ENCODE peak calls at places on chromosomes 1 and 21, in ten cellular contexts. G is ovary, K is spleen, I is transverse colon, Q is body of pancreas, V is IMR-90, U is A549, Y is breast epithelium, A is GM12891, W is esophagus squamous epithelium. H is an unnamed sample.

GRCh38 chr1:189859385-189859977 is 618.2 kb downstream of the BRINP3 start:
- DNase-seq in V (no peak), U (peak), A (peak), Y (no peak), Q (no peak), W (no peak), K (no peak), G (no peak), I (peak), H (no peak)

GRCh38 chr1:208207388-208208131 is 36.6 kb downstream of the PLXNA2 start:
- DNase-seq in A (no peak), V (peak), W (no peak), G (no peak), Y (no peak), K (no peak), I (no peak), U (no peak), Q (peak), H (peak)

GRCh38 chr1:230632273-230632873 is 9.9 kb upstream of the COG2 start:
- DNase-seq in W (no peak), V (peak), Q (peak), K (no peak), I (peak), G (no peak), A (peak), Y (no peak), U (peak), H (peak)

GRCh38 chr1:158506369-158506987 is 34.5 kb downstream of the OR10R2 start:
- DNase-seq in U (no peak), I (peak), Q (no peak), Y (no peak), V (peak), A (no peak), K (no peak), G (no peak), W (no peak), H (peak)

GRCh38 chr1:108742268-108742667 is 4.2 kb upstream of the STXBP3 start:
- DNase-seq in Y (no peak), K (no peak), W (no peak), U (no peak), Q (no peak), I (no peak), A (no peak), G (no peak), V (no peak), H (no peak)

GRCh38 chr1:180231506-180232420 is 1.7 kb downstream of the LHX4 start:
- DNase-seq in A (no peak), Q (no peak), G (no peak), I (no peak), V (peak), K (no peak), W (no peak), Y (no peak), U (peak), H (peak)

GRCh38 chr21:45488839-45489479 is 53.3 kb downstream of the SLC19A1 start:
- DNase-seq in I (no peak), U (no peak), A (no peak), Q (no peak), W (no peak), K (no peak), Y (no peak), G (no peak), V (no peak), H (no peak)

GRCh38 chr1:236536540-236536939 is 12.8 kb downstream of the LGALS8 start:
- DNase-seq in G (no peak), U (no peak), V (no peak), A (no peak), I (no peak), Y (no peak), Q (peak), K (no peak), W (no peak), H (no peak)

GRCh38 chr1:231241751-231242150 is 739 bp downstream of the GNPAT start:
- DNase-seq in A (peak), V (no peak), Q (no peak), I (peak), K (no peak), W (no peak), G (peak), Y (no peak), U (peak), H (peak)

GRCh38 chr1:43522776-43523480 is 7.8 kb upstream of the PTPRF start:
- DNase-seq in V (peak), Y (peak), I (peak), K (no peak), A (no peak), U (peak), Q (peak), G (no peak), W (no peak), H (peak)

GRCh38 chr1:43527111-43527878 is 3.4 kb upstream of the PTPRF start:
- DNase-seq in Y (no peak), W (no peak), K (peak), U (no peak), A (no peak), I (no peak), G (no peak), V (no peak), Q (no peak), H (no peak)

GRCh38 chr1:43529206-43529731 is 1.4 kb upstream of the PTPRF start:
- DNase-seq in Q (peak), V (peak), U (peak), K (peak), A (peak), I (peak), G (peak), W (no peak), Y (peak), H (peak)

GRCh38 chr1:43524804-43525203 is 5.9 kb upstream of the PTPRF start:
- DNase-seq in G (no peak), V (no peak), K (peak), U (no peak), Y (peak), Q (peak), I (peak), W (no peak), A (no peak), H (no peak)

GRCh38 chr1:43525995-43526394 is 4.7 kb upstream of the PTPRF start:
- DNase-seq in V (peak), U (peak), A (no peak), W (no peak), G (no peak), I (no peak), K (peak), Y (no peak), Q (no peak), H (peak)
- TF ChIP-seq POLR2A in V (no peak), U (no peak), A (no peak), W (no peak), G (no peak), I (no peak), K (no peak), Y (no peak), Q (no peak), H (no peak)

GRCh38 chr1:15685820-15686219 is 1.7 kb downstream of the PLEKHM2 start:
- DNase-seq in G (no peak), I (no peak), V (no peak), Y (no peak), W (no peak), U (no peak), K (no peak), Q (no peak), A (no peak), H (no peak)

GRCh38 chr1:15683411-15684039 is 595 bp upstream of the PLEKHM2 start:
- DNase-seq in U (no peak), K (peak), W (no peak), V (no peak), Y (no peak), A (no peak), Q (no peak), G (peak), I (no peak), H (no peak)

GRCh38 chr1:15682886-15683410 is 1.2 kb upstream of the PLEKHM2 start:
- DNase-seq in W (no peak), U (no peak), A (no peak), K (no peak), Y (no peak), V (no peak), Q (no peak), I (no peak), G (no peak), H (no peak)

GRCh38 chr1:15684468-15685283 is 556 bp downstream of the PLEKHM2 start:
- DNase-seq in Q (peak), K (peak), U (peak), G (peak), A (peak), W (no peak), Y (peak), I (peak), V (no peak), H (peak)

DNA sequence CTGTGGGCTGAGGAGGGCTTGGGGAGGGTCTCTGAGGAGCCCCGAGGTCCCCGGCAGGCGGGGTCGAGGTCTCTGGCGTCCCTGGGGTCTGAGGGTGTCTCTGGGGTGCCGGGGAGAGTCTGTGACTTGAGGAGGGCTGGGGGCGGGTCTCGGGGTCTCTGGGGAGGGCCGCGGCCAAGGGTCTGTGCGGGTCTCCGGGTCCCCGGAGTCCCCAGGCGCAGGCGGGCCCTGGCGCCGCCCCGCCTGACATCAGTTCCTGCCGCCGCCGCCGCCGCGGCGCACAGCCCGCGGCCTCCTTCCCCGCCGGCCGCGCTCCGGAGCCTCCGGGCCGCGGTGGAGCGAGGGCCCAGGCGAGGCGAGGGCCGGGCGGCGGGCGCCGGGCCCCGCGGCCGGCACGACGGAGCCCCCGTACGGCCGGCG is at the start of gene PLEKHM2:
- DNase-seq in U (peak), I (peak), K (peak), V (peak), Y (no peak), A (peak), G (peak), Q (peak), W (no peak), H (no peak)
- TF ChIP-seq POLR2A in U (peak), I (no peak), K (no peak), V (peak), Y (no peak), A (peak), G (no peak), Q (peak), W (no peak), H (peak)

GRCh38 chr1:10031461-10031860 is 1.3 kb upstream of the UBE4B start:
- DNase-seq in V (peak), U (no peak), Y (no peak), A (no peak), Q (no peak), G (no peak), I (no peak), K (no peak), W (no peak), H (peak)

GRCh38 chr1:10032287-10032589 is 520 bp upstream of the UBE4B start:
- DNase-seq in I (no peak), Y (no peak), G (no peak), Q (no peak), W (no peak), U (no peak), V (no peak), A (no peak), K (no peak), H (no peak)

GRCh38 chr1:10027027-10027426 is 5.7 kb upstream of the UBE4B start:
- DNase-seq in K (no peak), I (no peak), W (no peak), U (no peak), V (no peak), Y (no peak), Q (no peak), G (no peak), A (no peak), H (no peak)

GRCh38 chr1:10033359-10033845 is 644 bp downstream of the UBE4B start:
- DNase-seq in V (peak), A (no peak), Q (peak), Y (no peak), I (peak), W (no peak), G (peak), K (no peak), U (peak), H (peak)

DNA sequence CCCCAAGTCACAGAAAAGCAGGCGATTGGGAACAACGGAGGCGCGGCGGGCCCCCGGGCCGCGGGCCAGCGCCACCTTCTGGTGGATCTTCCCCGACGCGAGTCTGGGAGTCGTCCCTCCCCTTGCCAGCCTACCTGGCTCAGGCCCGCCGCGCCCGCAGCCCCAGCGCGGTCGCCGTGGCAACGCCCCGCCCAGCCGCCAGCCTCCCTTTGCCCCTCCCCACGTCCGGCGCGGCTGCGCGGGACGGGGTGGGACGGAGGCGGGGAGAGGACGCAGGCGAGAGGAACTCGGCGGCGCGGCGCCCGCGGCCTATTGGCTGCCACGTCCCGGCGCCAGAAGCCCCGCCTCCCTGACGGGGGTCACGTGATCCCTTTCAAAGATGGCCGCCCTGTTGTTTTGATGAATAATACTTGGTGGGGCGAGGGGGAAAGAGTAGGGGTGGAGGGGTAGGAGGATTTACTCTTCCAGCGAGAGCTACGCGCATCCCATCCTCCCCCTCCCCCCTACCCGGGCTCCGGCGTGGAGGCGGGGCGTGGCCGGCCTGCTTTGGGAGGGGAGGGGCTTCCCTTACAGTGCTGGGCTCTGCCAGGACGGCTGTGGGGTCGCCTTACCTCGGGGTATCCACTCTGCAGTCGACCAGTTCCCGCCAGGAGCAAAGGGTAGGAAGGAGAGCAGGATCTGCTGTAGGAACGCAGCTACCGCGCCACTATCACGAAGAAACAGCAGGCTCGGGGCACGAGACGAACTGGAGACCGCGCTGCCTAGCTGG is at the start of gene UBE4B:
- DNase-seq in Q (peak), Y (peak), A (peak), V (peak), I (peak), G (peak), U (peak), W (peak), K (peak), H (peak)
- TF ChIP-seq POLR2A in Q (peak), Y (peak), A (no peak), V (no peak), I (peak), G (no peak), U (peak), W (no peak), K (peak), H (peak)

GRCh38 chr1:111619635-111620411 is at the start of gene RAP1A:
- DNase-seq in Y (peak), I (peak), K (peak), V (peak), U (peak), Q (peak), W (peak), G (peak), A (peak), H (peak)
- TF ChIP-seq POLR2A in Y (peak), I (peak), K (no peak), V (peak), U (peak), Q (peak), W (peak), G (peak), A (no peak), H (peak)

DNA sequence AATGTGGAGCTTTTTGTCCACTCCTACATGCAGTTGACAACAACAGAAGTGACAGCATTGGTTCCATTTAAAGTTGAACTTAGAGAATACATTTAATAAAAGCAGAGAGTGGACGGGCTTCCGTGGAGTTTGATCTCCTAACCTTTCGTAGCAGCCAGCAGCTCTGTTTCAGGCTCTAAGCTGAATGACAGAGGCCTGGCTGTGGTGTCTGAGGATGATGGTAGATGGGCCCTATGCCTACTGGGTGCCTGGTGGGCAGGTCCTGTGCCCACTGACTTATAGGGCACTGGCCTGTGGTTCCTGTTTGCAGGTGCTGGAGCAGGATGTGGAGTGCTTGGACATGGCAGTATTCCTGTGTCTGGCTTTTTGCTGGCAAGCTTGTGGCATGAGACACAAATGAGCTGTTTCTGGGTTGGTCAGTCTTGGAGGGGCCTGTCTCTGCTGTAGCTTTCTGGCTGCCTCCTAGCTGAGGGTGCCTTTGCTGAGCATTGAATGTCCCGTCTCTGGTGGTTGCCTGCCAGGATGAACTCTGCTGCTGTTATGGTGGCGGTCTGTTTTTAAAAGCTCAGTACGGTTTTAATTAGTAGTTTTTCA is 54.6 kb downstream of the PRDM2 start:
- DNase-seq in U (no peak), A (no peak), K (no peak), I (no peak), Q (no peak), W (no peak), V (peak), Y (no peak), G (no peak), H (no peak)
- TF ChIP-seq POLR2A in U (no peak), A (no peak), K (no peak), I (no peak), Q (no peak), W (no peak), V (no peak), Y (no peak), G (no peak), H (no peak)

GRCh38 chr1:164843743-164844500 is 284.9 kb downstream of the PBX1 start:
- DNase-seq in A (no peak), Y (no peak), Q (no peak), V (peak), G (no peak), U (no peak), K (no peak), I (no peak), W (no peak), H (no peak)

GRCh38 chr1:164841723-164842465 is 282.9 kb downstream of the PBX1 start:
- DNase-seq in V (no peak), A (no peak), W (no peak), G (no peak), U (no peak), K (no peak), Q (no peak), I (no peak), Y (no peak), H (no peak)

GRCh38 chr1:164842891-164843290 is 283.9 kb downstream of the PBX1 start:
- DNase-seq in U (no peak), Q (no peak), I (no peak), W (no peak), V (peak), G (no peak), Y (no peak), K (no peak), A (no peak), H (no peak)

GRCh38 chr1:164846731-164847691 is 288.0 kb downstream of the PBX1 start:
- DNase-seq in A (no peak), W (no peak), Y (no peak), V (no peak), K (no peak), U (no peak), Q (no peak), I (no peak), G (no peak), H (no peak)
- TF ChIP-seq POLR2A in A (no peak), W (no peak), Y (no peak), V (no peak), K (no peak), U (no peak), Q (no peak), I (no peak), G (no peak), H (no peak)

GRCh38 chr1:177223359-177223758 is 52.6 kb downstream of the BRINP2 start:
- DNase-seq in U (no peak), I (no peak), V (no peak), K (no peak), Y (no peak), A (no peak), W (no peak), Q (no peak), G (no peak), H (no peak)

GRCh38 chr1:177229781-177230180 is 59.0 kb downstream of the BRINP2 start:
- DNase-seq in V (no peak), U (no peak), K (no peak), A (no peak), Q (no peak), W (no peak), Y (no peak), I (no peak), G (no peak), H (no peak)

GRCh38 chr1:177230228-177231016 is 59.7 kb downstream of the BRINP2 start:
- DNase-seq in K (no peak), A (no peak), W (no peak), Q (no peak), V (no peak), G (no peak), Y (no peak), U (no peak), I (no peak), H (no peak)

GRCh38 chr1:177228721-177229088 is 57.9 kb downstream of the BRINP2 start:
- DNase-seq in Y (no peak), V (peak), W (no peak), A (no peak), Q (no peak), I (no peak), G (no peak), K (no peak), U (peak), H (no peak)

GRCh38 chr1:177227978-177228720 is 57.4 kb downstream of the BRINP2 start:
- DNase-seq in G (no peak), Q (no peak), Y (no peak), K (no peak), U (no peak), V (no peak), A (no peak), W (no peak), I (no peak), H (no peak)
- TF ChIP-seq POLR2A in G (no peak), Q (no peak), Y (no peak), K (no peak), U (no peak), V (no peak), A (no peak), W (no peak), I (no peak), H (no peak)

DNA sequence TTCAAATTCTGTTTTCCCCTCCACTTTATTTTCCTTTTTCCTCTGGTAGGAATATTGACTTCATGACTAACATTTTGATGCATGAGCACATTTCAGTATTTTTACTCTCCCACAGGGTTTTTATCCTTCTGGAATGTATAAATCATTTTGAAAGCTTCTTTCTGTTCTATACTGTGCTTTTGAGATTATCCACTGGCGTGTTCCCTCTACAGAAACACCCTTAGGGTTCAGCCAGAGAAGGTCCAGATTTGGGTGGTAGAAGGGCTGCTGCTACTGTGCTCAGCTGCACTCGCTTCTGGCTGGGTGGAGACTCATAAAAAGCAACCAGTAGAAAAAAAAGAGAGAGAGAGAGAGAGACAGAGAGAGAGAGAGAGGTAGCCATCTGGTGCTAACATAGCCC is 7.0 kb downstream of the APCS start:
- DNase-seq in W (no peak), G (no peak), U (no peak), Q (no peak), A (no peak), Y (no peak), I (no peak), K (no peak), V (no peak), H (no peak)
- TF ChIP-seq POLR2A in W (no peak), G (no peak), U (no peak), Q (no peak), A (no peak), Y (no peak), I (no peak), K (no peak), V (no peak), H (no peak)